ENCODE peak calls at places on chromosomes 12 and 14, in six cellular contexts. One of them, this sample, is unnamed.

GRCh38 chr12:52672321-52672933 is 7.8 kb downstream of the KRT1 start:
- DNase-seq in heart right ventricle: no peak
- DNase-seq in adrenal gland: no peak
- DNase-seq in GM23338: no peak
- DNase-seq in cardiac fibroblast: no peak
- DNase-seq in PC-3: peak; percentile 10
- DNase-seq in this sample: no peak

GRCh38 chr12:67222302-67222701 is 46.9 kb upstream of the CAND1 start:
- DNase-seq in GM23338: peak; percentile 75
- DNase-seq in adrenal gland: no peak
- DNase-seq in PC-3: peak; percentile 63
- DNase-seq in heart right ventricle: no peak
- DNase-seq in cardiac fibroblast: peak; percentile 12
- DNase-seq in this sample: no peak

GRCh38 chr14:55535521-55536207 is 44.3 kb upstream of the KTN1 start:
- DNase-seq in PC-3: peak; percentile 88
- DNase-seq in heart right ventricle: no peak
- DNase-seq in adrenal gland: no peak
- DNase-seq in cardiac fibroblast: no peak
- DNase-seq in GM23338: no peak
- DNase-seq in this sample: no peak

GRCh38 chr14:58540693-58541092 is 97.1 kb upstream of the DACT1 start:
- DNase-seq in GM23338: no peak
- DNase-seq in cardiac fibroblast: no peak
- DNase-seq in heart right ventricle: no peak
- DNase-seq in adrenal gland: no peak
- DNase-seq in PC-3: peak; percentile 51
- DNase-seq in this sample: no peak

GRCh38 chr12:6526766-6527525 is 7.4 kb upstream of the GAPDH start:
- DNase-seq in PC-3: no peak
- DNase-seq in heart right ventricle: no peak
- DNase-seq in GM23338: no peak
- DNase-seq in cardiac fibroblast: no peak
- DNase-seq in adrenal gland: no peak
- DNase-seq in this sample: no peak

GRCh38 chr14:64741200-64741599 is 37.0 kb downstream of the PLEKHG3 start:
- DNase-seq in cardiac fibroblast: no peak
- DNase-seq in heart right ventricle: no peak
- DNase-seq in GM23338: no peak
- DNase-seq in adrenal gland: no peak
- DNase-seq in PC-3: no peak
- DNase-seq in this sample: no peak

GRCh38 chr14:28772613-28773012 is 6.0 kb downstream of the FOXG1 start:
- DNase-seq in adrenal gland: no peak
- DNase-seq in PC-3: no peak
- DNase-seq in cardiac fibroblast: no peak
- DNase-seq in GM23338: no peak
- DNase-seq in heart right ventricle: no peak
- DNase-seq in this sample: no peak

GRCh38 chr14:68627868-68628604 is 164.8 kb downstream of the ZFP36L1 start:
- DNase-seq in adrenal gland: peak; percentile 37
- DNase-seq in cardiac fibroblast: peak; percentile 44
- DNase-seq in GM23338: peak; percentile 87
- DNase-seq in heart right ventricle: no peak
- DNase-seq in PC-3: peak; percentile 28
- DNase-seq in this sample: no peak

GRCh38 chr14:67517083-67517482 is 16.0 kb upstream of the PLEKHH1 start:
- DNase-seq in GM23338: peak; percentile 73
- DNase-seq in PC-3: no peak
- DNase-seq in heart right ventricle: peak; percentile 21
- DNase-seq in cardiac fibroblast: peak; percentile 42
- DNase-seq in adrenal gland: peak; percentile 53
- DNase-seq in this sample: no peak

GRCh38 chr14:43579743-43580142 is 927.3 kb downstream of the FSCB start:
- DNase-seq in PC-3: peak; percentile 35
- DNase-seq in heart right ventricle: no peak
- DNase-seq in adrenal gland: no peak
- DNase-seq in cardiac fibroblast: no peak
- DNase-seq in GM23338: no peak
- DNase-seq in this sample: no peak

GRCh38 chr14:52014601-52015267 is 25.4 kb downstream of the RTRAF start:
- DNase-seq in GM23338: no peak
- DNase-seq in cardiac fibroblast: no peak
- DNase-seq in heart right ventricle: peak; percentile 78
- DNase-seq in adrenal gland: no peak
- DNase-seq in PC-3: no peak
- DNase-seq in this sample: no peak

GRCh38 chr12:21296751-21297406 is 37.8 kb downstream of the SLCO1A2 start:
- DNase-seq in PC-3: peak; percentile 19
- DNase-seq in adrenal gland: no peak
- DNase-seq in heart right ventricle: no peak
- DNase-seq in GM23338: peak; percentile 43
- DNase-seq in cardiac fibroblast: peak; percentile 25
- DNase-seq in this sample: no peak

GRCh38 chr12:105464426-105464825 is 133.9 kb downstream of the C12orf75 start:
- DNase-seq in adrenal gland: no peak
- DNase-seq in cardiac fibroblast: no peak
- DNase-seq in heart right ventricle: no peak
- DNase-seq in GM23338: no peak
- DNase-seq in PC-3: no peak
- DNase-seq in this sample: no peak

GRCh38 chr12:110100315-110100970 is 23.7 kb upstream of the IFT81 start:
- DNase-seq in adrenal gland: peak; percentile 74
- DNase-seq in cardiac fibroblast: peak; percentile 84
- DNase-seq in GM23338: peak; percentile 88
- DNase-seq in PC-3: peak; percentile 85
- DNase-seq in heart right ventricle: peak; percentile 70
- DNase-seq in this sample: peak; percentile 32

GRCh38 chr12:9729082-9729481 is 3.8 kb downstream of the CLECL1 start:
- DNase-seq in heart right ventricle: no peak
- DNase-seq in GM23338: no peak
- DNase-seq in adrenal gland: no peak
- DNase-seq in cardiac fibroblast: no peak
- DNase-seq in PC-3: no peak
- DNase-seq in this sample: no peak

GRCh38 chr12:89529738-89530137 is 3.9 kb upstream of the POC1B start:
- DNase-seq in GM23338: peak; percentile 30
- DNase-seq in heart right ventricle: no peak
- DNase-seq in PC-3: peak; percentile 74
- DNase-seq in cardiac fibroblast: peak; percentile 76
- DNase-seq in adrenal gland: no peak
- DNase-seq in this sample: no peak

GRCh38 chr14:100838493-100839440 is 12.8 kb downstream of the MEG3 start:
- DNase-seq in adrenal gland: no peak
- DNase-seq in cardiac fibroblast: no peak
- DNase-seq in heart right ventricle: no peak
- DNase-seq in PC-3: no peak
- DNase-seq in GM23338: no peak
- DNase-seq in this sample: no peak

GRCh38 chr12:130041983-130042812 is 120.1 kb upstream of the FZD10 start:
- DNase-seq in GM23338: peak; percentile 68
- DNase-seq in heart right ventricle: no peak
- DNase-seq in adrenal gland: peak; percentile 38
- DNase-seq in PC-3: no peak
- DNase-seq in cardiac fibroblast: no peak
- DNase-seq in this sample: no peak

GRCh38 chr12:111826316-111826715 is 15.7 kb upstream of the MAPKAPK5 start:
- DNase-seq in heart right ventricle: no peak
- DNase-seq in PC-3: no peak
- DNase-seq in adrenal gland: no peak
- DNase-seq in GM23338: no peak
- DNase-seq in cardiac fibroblast: peak; percentile 27
- DNase-seq in this sample: no peak

GRCh38 chr14:66476964-66477363 is 9.2 kb upstream of the CCDC196 start:
- DNase-seq in adrenal gland: no peak
- DNase-seq in heart right ventricle: no peak
- DNase-seq in PC-3: peak; percentile 62
- DNase-seq in cardiac fibroblast: no peak
- DNase-seq in GM23338: no peak
- DNase-seq in this sample: no peak

GRCh38 chr12:121975029-121975428 is 46.7 kb upstream of the BCL7A start:
- DNase-seq in PC-3: no peak
- DNase-seq in heart right ventricle: no peak
- DNase-seq in cardiac fibroblast: no peak
- DNase-seq in GM23338: no peak
- DNase-seq in adrenal gland: no peak
- DNase-seq in this sample: no peak

GRCh38 chr14:49478784-49479183 is 107.4 kb downstream of the RPS29 start:
- DNase-seq in adrenal gland: no peak
- DNase-seq in GM23338: no peak
- DNase-seq in cardiac fibroblast: no peak
- DNase-seq in heart right ventricle: no peak
- DNase-seq in PC-3: no peak
- DNase-seq in this sample: no peak
- TF ChIP-seq CTCF in adrenal gland: no peak
- TF ChIP-seq CTCF in GM23338: no peak
- TF ChIP-seq CTCF in cardiac fibroblast: no peak
- TF ChIP-seq CTCF in heart right ventricle: no peak
- TF ChIP-seq CTCF in PC-3: no peak
- TF ChIP-seq CTCF in this sample: no peak

DNA sequence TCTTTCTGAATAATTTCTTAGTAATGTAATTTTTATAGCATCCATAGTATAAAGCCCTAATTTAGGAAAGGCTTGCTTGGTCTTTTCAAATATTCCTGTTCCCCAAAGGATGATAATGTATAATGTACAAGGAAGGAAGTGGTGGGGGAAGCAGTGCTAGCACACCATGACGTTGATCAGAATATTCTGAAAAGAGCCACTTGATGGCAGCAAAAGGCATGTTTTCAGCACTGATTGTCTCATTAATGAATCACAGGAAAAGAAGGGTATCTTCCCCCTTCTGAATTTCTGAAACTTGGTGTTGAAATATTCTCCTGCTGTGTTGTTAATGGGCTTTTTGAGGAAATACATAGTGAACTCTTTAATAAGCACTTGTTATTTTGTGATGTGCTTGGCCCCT is 121.9 kb downstream of the TMEM117 start:
- DNase-seq in PC-3: peak; percentile 79
- DNase-seq in adrenal gland: peak; percentile 33
- DNase-seq in cardiac fibroblast: peak; percentile 69
- DNase-seq in GM23338: peak; percentile 72
- DNase-seq in heart right ventricle: peak; percentile 12
- DNase-seq in this sample: no peak
- TF ChIP-seq CTCF in PC-3: peak; percentile 83
- TF ChIP-seq CTCF in adrenal gland: peak; percentile 48
- TF ChIP-seq CTCF in cardiac fibroblast: peak; percentile 43
- TF ChIP-seq CTCF in GM23338: peak; percentile 78
- TF ChIP-seq CTCF in heart right ventricle: peak; percentile 68
- TF ChIP-seq CTCF in this sample: peak; percentile 13

GRCh38 chr14:90191585-90191984 is 64.8 kb upstream of the PSMC1 start:
- DNase-seq in cardiac fibroblast: no peak
- DNase-seq in PC-3: no peak
- DNase-seq in heart right ventricle: no peak
- DNase-seq in adrenal gland: no peak
- DNase-seq in GM23338: no peak
- DNase-seq in this sample: no peak

GRCh38 chr14:90194706-90195105 is 61.6 kb upstream of the PSMC1 start:
- DNase-seq in heart right ventricle: no peak
- DNase-seq in adrenal gland: no peak
- DNase-seq in PC-3: peak; percentile 5
- DNase-seq in GM23338: no peak
- DNase-seq in cardiac fibroblast: no peak
- DNase-seq in this sample: no peak

GRCh38 chr14:90191154-90191553 is 65.2 kb upstream of the PSMC1 start:
- DNase-seq in GM23338: no peak
- DNase-seq in cardiac fibroblast: no peak
- DNase-seq in PC-3: no peak
- DNase-seq in heart right ventricle: no peak
- DNase-seq in adrenal gland: no peak
- DNase-seq in this sample: no peak

GRCh38 chr14:90198541-90198940 is 57.8 kb upstream of the PSMC1 start:
- DNase-seq in GM23338: no peak
- DNase-seq in heart right ventricle: no peak
- DNase-seq in cardiac fibroblast: no peak
- DNase-seq in adrenal gland: no peak
- DNase-seq in PC-3: no peak
- DNase-seq in this sample: no peak

GRCh38 chr14:90193925-90194324 is 62.4 kb upstream of the PSMC1 start:
- DNase-seq in cardiac fibroblast: no peak
- DNase-seq in PC-3: no peak
- DNase-seq in heart right ventricle: no peak
- DNase-seq in adrenal gland: no peak
- DNase-seq in GM23338: peak; percentile 81
- DNase-seq in this sample: no peak
- TF ChIP-seq CTCF in cardiac fibroblast: peak; percentile 30
- TF ChIP-seq CTCF in PC-3: peak; percentile 48
- TF ChIP-seq CTCF in heart right ventricle: peak; percentile 29
- TF ChIP-seq CTCF in adrenal gland: no peak
- TF ChIP-seq CTCF in GM23338: peak; percentile 86
- TF ChIP-seq CTCF in this sample: no peak

GRCh38 chr12:123421314-123421713 is 15.2 kb downstream of the RILPL2 start:
- DNase-seq in PC-3: no peak
- DNase-seq in adrenal gland: no peak
- DNase-seq in GM23338: peak; percentile 24
- DNase-seq in heart right ventricle: no peak
- DNase-seq in cardiac fibroblast: no peak
- DNase-seq in this sample: no peak
- TF ChIP-seq CTCF in PC-3: no peak
- TF ChIP-seq CTCF in adrenal gland: no peak
- TF ChIP-seq CTCF in GM23338: peak; percentile 5
- TF ChIP-seq CTCF in heart right ventricle: no peak
- TF ChIP-seq CTCF in cardiac fibroblast: no peak
- TF ChIP-seq CTCF in this sample: no peak

GRCh38 chr14:70087380-70087697 is 101.4 kb downstream of the SLC8A3 start:
- DNase-seq in heart right ventricle: no peak
- DNase-seq in cardiac fibroblast: no peak
- DNase-seq in PC-3: no peak
- DNase-seq in GM23338: no peak
- DNase-seq in adrenal gland: no peak
- DNase-seq in this sample: no peak
- TF ChIP-seq CTCF in heart right ventricle: no peak
- TF ChIP-seq CTCF in cardiac fibroblast: no peak
- TF ChIP-seq CTCF in PC-3: no peak
- TF ChIP-seq CTCF in GM23338: no peak
- TF ChIP-seq CTCF in adrenal gland: no peak
- TF ChIP-seq CTCF in this sample: no peak

GRCh38 chr14:80167793-80168448 is 43.4 kb downstream of the DIO2 start:
- DNase-seq in heart right ventricle: peak; percentile 36
- DNase-seq in cardiac fibroblast: no peak
- DNase-seq in PC-3: no peak
- DNase-seq in adrenal gland: no peak
- DNase-seq in GM23338: no peak
- DNase-seq in this sample: no peak

GRCh38 chr14:80164991-80165390 is 46.3 kb downstream of the DIO2 start:
- DNase-seq in cardiac fibroblast: no peak
- DNase-seq in PC-3: peak; percentile 82
- DNase-seq in GM23338: no peak
- DNase-seq in adrenal gland: no peak
- DNase-seq in heart right ventricle: no peak
- DNase-seq in this sample: no peak
- TF ChIP-seq CTCF in cardiac fibroblast: no peak
- TF ChIP-seq CTCF in PC-3: no peak
- TF ChIP-seq CTCF in GM23338: no peak
- TF ChIP-seq CTCF in adrenal gland: no peak
- TF ChIP-seq CTCF in heart right ventricle: no peak
- TF ChIP-seq CTCF in this sample: no peak

This sample was measured in thoracic aorta.